ENCODE peak calls at places on chromosomes 2 and 18, in five cellular contexts. V is Panc1, T is stomach, M is GM23338, S is transverse colon. Q is an unnamed sample.

GRCh38 chr2:213151437-213152064 is at the start of gene IKZF2:
- DNase-seq in T (peak; percentile 88), M (peak; percentile 89), S (peak; percentile 84), V (no peak), Q (peak; percentile 95)

GRCh38 chr18:72375628-72376027 is 168.5 kb downstream of the CBLN2 start:
- DNase-seq in M (no peak), T (no peak), S (no peak), V (no peak), Q (no peak)

GRCh38 chr18:9766076-9766481 is 58.0 kb downstream of the RAB31 start:
- DNase-seq in V (no peak), T (no peak), M (no peak), S (no peak), Q (no peak)

GRCh38 chr2:196176142-196176738 is 4.9 kb upstream of the STK17B start:
- DNase-seq in M (no peak), V (no peak), T (peak; percentile 46), S (peak; percentile 77), Q (peak; percentile 93)

GRCh38 chr2:217563081-217563480 is 439.7 kb downstream of the TNS1 start:
- DNase-seq in S (no peak), T (no peak), V (no peak), M (no peak), Q (no peak)

GRCh38 chr2:119174216-119174992 is 15.9 kb upstream of the C1QL2 start:
- DNase-seq in V (no peak), S (peak; percentile 52), T (peak; percentile 40), M (peak; percentile 86), Q (peak; percentile 84)

GRCh38 chr2:99706734-99707133 is 216.9 kb upstream of the REV1 start:
- DNase-seq in V (no peak), S (no peak), M (no peak), T (no peak), Q (no peak)

GRCh38 chr2:88187038-88187676 is 17.0 kb downstream of the THNSL2 start:
- DNase-seq in S (peak; percentile 80), T (peak; percentile 74), M (peak; percentile 96), V (peak; percentile 30), Q (no peak)

GRCh38 chr2:230824406-230824978 is 40.2 kb upstream of the ITM2C start:
- DNase-seq in V (peak; percentile 60), S (peak; percentile 45), T (peak; percentile 34), M (peak; percentile 97), Q (no peak)
- TF ChIP-seq POLR2AphosphoS5 in V (no peak), S (no peak), T (no peak), M (no peak), Q (no peak)

GRCh38 chr2:31110998-31111397 is 27.2 kb downstream of the GALNT14 start:
- DNase-seq in S (no peak), T (no peak), V (no peak), M (no peak), Q (no peak)
- H3K36me3 ChIP-seq in S (no peaks in the 10 kb centered on the region), T (no peaks in the 10 kb centered on the region), V (no peaks in the 10 kb centered on the region), M (no peaks in the 10 kb centered on the region), Q (no peaks in the 10 kb centered on the region)

DNA sequence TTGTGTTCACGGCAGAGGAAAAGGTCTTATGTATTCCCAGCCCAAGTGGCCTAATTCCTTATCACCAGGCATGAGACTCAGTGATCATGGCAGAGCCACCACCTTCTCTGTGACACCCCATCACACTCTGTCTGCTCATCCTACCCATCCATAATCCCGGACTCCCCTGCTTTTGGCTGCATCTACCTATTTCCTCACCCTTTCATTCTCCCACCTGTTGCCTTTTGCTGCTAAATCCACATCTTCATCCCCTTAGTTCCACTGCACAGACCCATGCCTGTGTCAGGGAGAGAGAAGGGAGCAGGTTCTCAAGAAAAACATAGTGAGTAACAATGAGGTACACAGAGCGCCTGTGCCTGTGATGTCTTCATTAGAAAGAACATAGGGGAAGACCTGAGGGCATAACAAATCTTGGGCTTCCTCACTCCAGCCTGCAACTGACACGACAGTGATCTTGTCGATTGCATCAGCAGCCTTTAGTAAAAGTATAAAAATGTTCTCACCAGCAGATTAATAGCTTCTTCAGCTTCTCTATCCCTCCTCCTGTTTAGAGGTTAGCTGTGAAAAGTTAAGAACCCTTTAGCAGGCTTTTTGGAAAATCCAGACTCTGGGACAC is 246.5 kb upstream of the SPRED2 start:
- DNase-seq in M (no peak), V (no peak), S (no peak), T (no peak), Q (no peak)
- TF ChIP-seq POLR2AphosphoS5 in M (no peak), V (no peak), S (no peak), T (no peak), Q (no peak)

DNA sequence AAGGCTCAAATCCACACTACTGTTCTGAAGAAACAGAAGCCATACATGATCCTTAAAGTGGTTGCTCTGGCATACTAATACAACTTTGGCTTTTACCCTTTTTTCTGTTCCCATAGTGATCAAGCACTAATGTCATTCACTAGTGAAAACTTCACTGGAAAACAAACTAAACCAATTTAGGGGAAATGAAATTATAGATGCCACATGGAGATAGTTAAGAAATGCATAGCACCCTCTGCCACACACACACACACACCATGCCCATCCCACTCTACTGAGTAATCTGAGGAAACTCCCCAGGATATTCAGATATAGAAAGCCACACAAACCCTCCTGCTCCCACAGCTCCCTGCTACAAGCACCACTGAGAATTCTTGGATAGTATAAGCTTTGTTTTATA is 39.1 kb downstream of the SLC3A1 start:
- DNase-seq in T (no peak), S (no peak), M (no peak), V (no peak), Q (no peak)
- H3K36me3 ChIP-seq in T (peaks cover 82% of the 10 kb centered on the region), S (no peaks in the 10 kb centered on the region), M (peaks cover 33% of the 10 kb centered on the region), V (peaks cover 3% of the 10 kb centered on the region), Q (peaks cover 22% of the 10 kb centered on the region)

Q was measured in spleen.